ENCODE peak calls at places on chromosomes 4 and X, in seven cellular contexts. E is mesendoderm, R is IMR-90, U is mesenchymal stem cell, I is neuronal stem cell, V is H9, G is trophoblast cell. S is an unnamed sample.
A peak's percentile ranks its signal among the peaks of the same experiment; 100 is the strongest.

GRCh38 chrX:48971325-48972213 is at the start of gene KCND1:
- DNase-seq in E (peak; percentile 71), R (peak; percentile 46), U (peak; percentile 48), I (no peak), V (peak; percentile 77), G (no peak), S (peak; percentile 71)

GRCh38 chr4:147981305-147981704 is 249.4 kb downstream of the ARHGAP10 start:
- DNase-seq in E (no peak), R (peak; percentile 83), U (no peak), I (no peak), V (no peak), G (no peak), S (no peak)

GRCh38 chrX:1481636-1482529 is 29.2 kb upstream of the ASMTL start:
- DNase-seq in E (peak; percentile 94), R (peak; percentile 76), U (peak; percentile 89), I (no peak), V (peak; percentile 81), G (peak; percentile 85), S (peak; percentile 33)

GRCh38 chrX:23844502-23845138 is 61.6 kb downstream of the SAT1 start:
- DNase-seq in E (peak; percentile 23), R (peak; percentile 45), U (peak; percentile 26), I (no peak), V (no peak), G (peak; percentile 84), S (no peak)

GRCh38 chr4:54152846-54153600 is 53.1 kb downstream of the GSX2 start:
- DNase-seq in E (no peak), R (peak; percentile 63), U (peak; percentile 22), I (no peak), V (no peak), G (peak; percentile 69), S (no peak)

GRCh38 chr4:29539226-29539625 is 1180.9 kb upstream of the PCDH7 start:
- DNase-seq in E (no peak), R (peak; percentile 20), U (no peak), I (no peak), V (no peak), G (no peak), S (no peak)

GRCh38 chrX:11533211-11533651 is 132.5 kb downstream of the ARHGAP6 start:
- DNase-seq in E (peak; percentile 66), R (peak; percentile 89), U (peak; percentile 77), I (peak; percentile 18), V (no peak), G (peak; percentile 87), S (no peak)

GRCh38 chr4:110793381-110793801 is 170.5 kb upstream of the PITX2 start:
- DNase-seq in E (peak; percentile 73), R (peak; percentile 17), U (peak; percentile 23), I (no peak), V (no peak), G (no peak), S (no peak)

GRCh38 chrX:151488677-151489076 is 74.8 kb upstream of the PASD1 start:
- DNase-seq in E (peak; percentile 47), R (no peak), U (no peak), I (no peak), V (peak; percentile 39), G (no peak), S (peak; percentile 43)

GRCh38 chr4:6778435-6778834 is 4.1 kb upstream of the KIAA0232 start:
- DNase-seq in E (no peak), R (no peak), U (no peak), I (no peak), V (no peak), G (no peak), S (no peak)

GRCh38 chr4:155207534-155208257 is 740 bp upstream of the NPY2R start:
- DNase-seq in E (peak; percentile 90), R (no peak), U (no peak), I (peak; percentile 58), V (peak; percentile 77), G (no peak), S (peak; percentile 52)

GRCh38 chr4:179709961-179710624 is 2267.9 kb upstream of the AGA start:
- DNase-seq in E (peak; percentile 12), R (no peak), U (no peak), I (peak; percentile 5), V (peak; percentile 50), G (no peak), S (no peak)

GRCh38 chrX:154372612-154373022 is 1.8 kb downstream of the FLNA start:
- DNase-seq in E (peak; percentile 44), R (peak; percentile 65), U (peak; percentile 60), I (no peak), V (no peak), G (no peak), S (no peak)

GRCh38 chr4:20565075-20565721 is 135.1 kb upstream of the PACRGL start:
- DNase-seq in E (no peak), R (peak; percentile 67), U (no peak), I (no peak), V (no peak), G (no peak), S (no peak)

DNA sequence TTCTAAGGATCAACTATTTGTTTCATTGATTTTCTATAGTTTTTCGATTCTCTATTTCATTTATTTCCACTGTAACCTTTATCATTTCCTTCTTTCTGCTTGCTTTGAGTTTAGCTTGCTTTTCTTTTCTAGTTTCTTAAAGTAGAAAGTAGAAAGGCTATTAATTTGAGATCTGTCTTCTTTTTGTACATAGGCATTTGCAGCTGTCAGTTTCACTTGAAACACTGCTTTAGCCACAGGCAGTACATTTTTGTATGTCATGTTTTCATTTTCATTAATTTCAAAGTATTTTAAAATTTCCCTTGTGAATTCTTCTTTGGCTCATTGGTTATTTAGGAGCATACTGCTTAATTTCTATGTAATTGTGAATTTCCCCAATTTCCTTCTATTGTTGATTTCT is 152.2 kb downstream of the SH3KBP1 start:
- DNase-seq in E (no peak), R (no peak), U (no peak), I (no peak), V (no peak), G (no peak), S (no peak)
- H3K4me1 ChIP-seq in E (no peaks in the 10 kb centered on the region), R (no peaks in the 10 kb centered on the region), U (no peaks in the 10 kb centered on the region), I (no peaks in the 10 kb centered on the region), V (no peaks in the 10 kb centered on the region), G (no peaks in the 10 kb centered on the region), S (no peaks in the 10 kb centered on the region)

GRCh38 chr4:33218238-33218637 is 2498.1 kb downstream of the PCDH7 start:
- DNase-seq in E (no peak), R (no peak), U (no peak), I (no peak), V (no peak), G (no peak), S (no peak)
- H3K4ac ChIP-seq in E (no peak overlapping the region), R (no peak overlapping the region), U (no peak overlapping the region), I (no peak overlapping the region), V (no peak overlapping the region), G (no peak overlapping the region), S (no peak overlapping the region)

GRCh38 chr4:151322565-151322964 is 2.8 kb downstream of the SH3D19 start:
- DNase-seq in E (no peak), R (no peak), U (no peak), I (no peak), V (no peak), G (peak; percentile 86), S (no peak)
- H3K4me1 ChIP-seq in E (peaks cover 2% of the 10 kb centered on the region), R (no peaks in the 10 kb centered on the region), U (no peaks in the 10 kb centered on the region), I (peaks cover 2% of the 10 kb centered on the region), V (peaks cover 2% of the 10 kb centered on the region), G (no peaks in the 10 kb centered on the region), S (peaks cover 5% of the 10 kb centered on the region)

GRCh38 chrX:149845385-149845784 is 35.6 kb upstream of the MAGEA8 start:
- DNase-seq in E (no peak), R (no peak), U (no peak), I (no peak), V (no peak), G (no peak), S (no peak)

GRCh38 chrX:149848855-149849254 is 32.1 kb upstream of the MAGEA8 start:
- DNase-seq in E (no peak), R (no peak), U (no peak), I (no peak), V (no peak), G (no peak), S (no peak)

GRCh38 chrX:149849787-149850186 is 31.2 kb upstream of the MAGEA8 start:
- DNase-seq in E (no peak), R (no peak), U (no peak), I (no peak), V (no peak), G (no peak), S (no peak)

GRCh38 chrX:149841929-149842328 is 39.1 kb upstream of the MAGEA8 start:
- DNase-seq in E (no peak), R (no peak), U (no peak), I (no peak), V (no peak), G (no peak), S (no peak)

DNA sequence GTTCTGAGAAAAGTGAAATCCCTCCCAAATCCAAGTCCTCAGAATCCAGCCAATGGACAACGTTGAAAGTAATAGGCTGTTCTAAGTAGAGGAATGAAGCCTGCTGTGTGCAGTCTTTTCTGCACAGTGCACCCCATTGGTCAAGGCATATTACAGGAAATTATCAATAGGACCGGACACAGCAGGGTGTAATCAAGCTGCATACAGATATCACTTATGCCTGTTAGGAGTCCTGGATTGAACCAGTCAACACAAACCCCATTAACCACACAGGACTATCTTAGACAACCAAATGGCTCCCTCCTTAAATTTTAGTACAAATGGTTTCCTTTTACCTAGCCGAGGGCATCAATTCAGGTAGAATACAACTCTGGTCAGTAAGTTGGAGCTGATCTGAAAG is 34.2 kb upstream of the MAGEA8 start:
- DNase-seq in E (no peak), R (no peak), U (no peak), I (no peak), V (no peak), G (no peak), S (no peak)
- H3K4ac ChIP-seq in E (no peak overlapping the region), R (no peak overlapping the region), U (no peak overlapping the region), I (no peak overlapping the region), V (no peak overlapping the region), G (no peak overlapping the region), S (no peak overlapping the region)

DNA sequence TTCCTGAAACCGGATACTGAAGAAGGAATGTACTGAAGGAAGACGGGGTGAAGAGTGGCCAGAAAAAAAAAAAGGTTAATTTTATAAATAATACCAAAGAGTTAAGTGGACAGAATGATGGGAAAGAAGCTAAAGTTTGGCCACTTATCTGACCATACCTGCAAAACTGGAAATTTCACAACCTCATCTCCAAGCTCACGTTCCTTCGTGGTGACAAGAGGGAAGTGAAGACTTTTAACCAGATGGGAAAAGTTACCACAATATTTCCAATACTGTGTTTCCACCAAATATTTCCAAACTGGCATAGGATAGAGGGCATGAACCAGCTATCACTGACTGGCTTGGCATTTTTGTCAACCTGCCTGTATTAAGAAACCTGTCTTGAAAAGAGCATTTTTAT is 56.4 kb downstream of the MAML3 start:
- DNase-seq in E (no peak), R (no peak), U (no peak), I (no peak), V (no peak), G (peak; percentile 87), S (no peak)
- H3K4me1 ChIP-seq in E (peaks cover 41% of the 10 kb centered on the region), R (peaks cover 41% of the 10 kb centered on the region), U (peaks cover 14% of the 10 kb centered on the region), I (peaks cover 26% of the 10 kb centered on the region), V (peaks cover 12% of the 10 kb centered on the region), G (peaks cover 33% of the 10 kb centered on the region), S (peaks cover 7% of the 10 kb centered on the region)

GRCh38 chrX:35442421-35442820 is 355.7 kb upstream of the MAGEB16 start:
- DNase-seq in E (no peak), R (no peak), U (no peak), I (no peak), V (no peak), G (peak; percentile 24), S (no peak)

GRCh38 chrX:35439042-35439639 is 359.0 kb upstream of the MAGEB16 start:
- DNase-seq in E (no peak), R (no peak), U (no peak), I (no peak), V (no peak), G (no peak), S (no peak)

GRCh38 chrX:35439692-35440091 is 358.4 kb upstream of the MAGEB16 start:
- DNase-seq in E (no peak), R (no peak), U (no peak), I (no peak), V (no peak), G (no peak), S (no peak)
- H3K4ac ChIP-seq in E (no peak overlapping the region), R (no peak overlapping the region), U (no peak overlapping the region), I (no peak overlapping the region), V (no peak overlapping the region), G (no peak overlapping the region), S (no peak overlapping the region)

S was measured in H1.